ENCODE peak calls at places on chromosome 19, in eight cellular contexts. Z is tibial nerve; S is stimulated activated CD4-positive, alpha-beta T cell treated with anti-CD3 and anti-CD28 coated beads, Interleukin-4, amount 100 ng/mL, for 1 hour; L is brain microvascular endothelial cell; A is colonic mucosa; F is left kidney; O is NCI-H187 treated with DMSO at 0.1 percent for 48 hours; U is HFF-Myc. N is an unnamed sample.

GRCh38 chr19:5103061-5103701 is 134.3 kb downstream of the KDM4B start:
- DNase-seq in Z (peak; percentile 32), S (no peak), L (no peak), A (no peak), F (no peak), O (no peak), U (no peak), N (no peak)

GRCh38 chr19:47351545-47351944 is 2.4 kb downstream of the DHX34 start:
- DNase-seq in Z (no peak), S (no peak), L (peak; percentile 41), A (no peak), F (no peak), O (no peak), U (no peak), N (peak; percentile 33)

GRCh38 chr19:16628984-16629691 is 1.1 kb upstream of the MED26 start:
- DNase-seq in Z (no peak), S (no peak), L (peak; percentile 12), A (peak; percentile 77), F (peak; percentile 62), O (no peak), U (peak; percentile 93), N (peak; percentile 68)

GRCh38 chr19:17391371-17392151 is 2.4 kb downstream of the CCDC194 start:
- DNase-seq in Z (no peak), S (no peak), L (no peak), A (no peak), F (no peak), O (no peak), U (no peak), N (no peak)

GRCh38 chr19:15673176-15673654 is 328 bp downstream of the CYP4F12 start:
- DNase-seq in Z (no peak), S (no peak), L (no peak), A (peak; percentile 60), F (no peak), O (no peak), U (no peak), N (no peak)

GRCh38 chr19:7986321-7987083 is 18.9 kb downstream of the ELAVL1 start:
- DNase-seq in Z (no peak), S (no peak), L (peak; percentile 61), A (no peak), F (peak; percentile 28), O (no peak), U (peak; percentile 38), N (no peak)

GRCh38 chr19:49473868-49474544 is at the start of gene FLT3LG:
- DNase-seq in Z (peak; percentile 50), S (peak; percentile 88), L (peak; percentile 39), A (peak; percentile 77), F (peak; percentile 81), O (no peak), U (no peak), N (peak; percentile 100)

GRCh38 chr19:42282810-42283247 is 13.8 kb downstream of the CIC start:
- DNase-seq in Z (no peak), S (no peak), L (no peak), A (no peak), F (no peak), O (no peak), U (no peak), N (no peak)

GRCh38 chr19:40461669-40462221 is 3.8 kb downstream of the BLVRB start:
- DNase-seq in Z (no peak), S (no peak), L (no peak), A (no peak), F (no peak), O (no peak), U (no peak), N (no peak)

N was measured in CD4-positive, CD25-positive, alpha-beta regulatory T cell.